ENCODE peak calls at places on chromosomes 13 and 19, in ten cellular contexts. J is left lung, C is astrocyte of the cerebellum, I is PC-3, B is epithelial cell of esophagus, X is psoas muscle, V is foreskin fibroblast, U is BJ, K is thoracic aorta, D is fibroblast of mammary gland. W is an unnamed sample.

GRCh38 chr13:44732503-44733098 is 156.5 kb upstream of the TSC22D1 start:
- DNase-seq in J (no peak), C (no peak), I (no peak), B (no peak), X (peak; percentile 56), V (no peak), U (no peak), K (no peak), D (no peak), W (peak; percentile 35)

GRCh38 chr19:51365211-51366049 is 758 bp downstream of the ETFB start:
- DNase-seq in J (no peak), C (no peak), I (peak; percentile 60), B (peak; percentile 39), X (peak; percentile 39), V (peak; percentile 73), U (no peak), K (no peak), D (peak; percentile 71), W (peak; percentile 65)

GRCh38 chr13:52846567-52847321 is 1.7 kb downstream of the PCDH8 start:
- DNase-seq in J (peak; percentile 83), C (no peak), I (no peak), B (peak; percentile 43), X (peak; percentile 50), V (peak; percentile 16), U (no peak), K (no peak), D (peak; percentile 28), W (peak; percentile 10)

GRCh38 chr19:35973487-35973886 is 21.5 kb upstream of the SDHAF1 start:
- DNase-seq in J (no peak), C (no peak), I (no peak), B (no peak), X (no peak), V (no peak), U (no peak), K (no peak), D (no peak), W (no peak)

GRCh38 chr13:106246237-106246636 is 289.2 kb downstream of the EFNB2 start:
- DNase-seq in J (no peak), C (no peak), I (no peak), B (no peak), X (no peak), V (no peak), U (no peak), K (no peak), D (no peak), W (no peak)

GRCh38 chr19:29665826-29666633 is 769 bp downstream of the PLEKHF1 start:
- DNase-seq in J (peak; percentile 70), C (no peak), I (peak; percentile 38), B (peak; percentile 36), X (peak; percentile 79), V (peak; percentile 81), U (no peak), K (no peak), D (peak; percentile 85), W (no peak)

GRCh38 chr13:99941911-99942310 is 29.7 kb downstream of the ZIC5 start:
- DNase-seq in J (no peak), C (no peak), I (no peak), B (no peak), X (no peak), V (no peak), U (no peak), K (no peak), D (no peak), W (no peak)

GRCh38 chr19:1807695-1808394 is 4.2 kb downstream of the ATP8B3 start:
- DNase-seq in J (peak; percentile 58), C (no peak), I (no peak), B (peak; percentile 44), X (no peak), V (no peak), U (no peak), K (no peak), D (no peak), W (peak; percentile 7)

GRCh38 chr13:20128459-20128927 is 32.4 kb downstream of the GJA3 start:
- DNase-seq in J (peak; percentile 82), C (no peak), I (peak; percentile 50), B (peak; percentile 18), X (no peak), V (no peak), U (no peak), K (no peak), D (no peak), W (no peak)

GRCh38 chr19:47766670-47767069 is 11.8 kb upstream of the SELENOW start:
- DNase-seq in J (no peak), C (no peak), I (no peak), B (no peak), X (no peak), V (no peak), U (no peak), K (no peak), D (no peak), W (no peak)

GRCh38 chr13:100542546-100543156 is 45.9 kb downstream of the GGACT start:
- DNase-seq in J (no peak), C (peak; percentile 45), I (peak; percentile 66), B (peak; percentile 76), X (no peak), V (peak; percentile 68), U (peak; percentile 9), K (no peak), D (peak; percentile 71), W (peak; percentile 88)

GRCh38 chr13:45895880-45896279 is 44.3 kb upstream of the SIAH3 start:
- DNase-seq in J (no peak), C (no peak), I (no peak), B (no peak), X (no peak), V (no peak), U (no peak), K (no peak), D (no peak), W (no peak)
- TF ChIP-seq CTCF in J (no peak), C (no peak), I (no peak), B (no peak), X (no peak), V (no peak), U (no peak), K (no peak), D (no peak), W (no peak)

GRCh38 chr19:40367577-40368434 is 19.3 kb downstream of the PLD3 start:
- DNase-seq in J (no peak), C (no peak), I (no peak), B (no peak), X (no peak), V (no peak), U (no peak), K (no peak), D (no peak), W (no peak)
- H3K4me3 ChIP-seq in J (no peak overlapping the region), C (no peak overlapping the region), I (no peak overlapping the region), B (no peak overlapping the region), X (no peak overlapping the region), V (no peak overlapping the region), U (no peak overlapping the region), K (no peak overlapping the region), D (no peak overlapping the region), W (no peak overlapping the region)

DNA sequence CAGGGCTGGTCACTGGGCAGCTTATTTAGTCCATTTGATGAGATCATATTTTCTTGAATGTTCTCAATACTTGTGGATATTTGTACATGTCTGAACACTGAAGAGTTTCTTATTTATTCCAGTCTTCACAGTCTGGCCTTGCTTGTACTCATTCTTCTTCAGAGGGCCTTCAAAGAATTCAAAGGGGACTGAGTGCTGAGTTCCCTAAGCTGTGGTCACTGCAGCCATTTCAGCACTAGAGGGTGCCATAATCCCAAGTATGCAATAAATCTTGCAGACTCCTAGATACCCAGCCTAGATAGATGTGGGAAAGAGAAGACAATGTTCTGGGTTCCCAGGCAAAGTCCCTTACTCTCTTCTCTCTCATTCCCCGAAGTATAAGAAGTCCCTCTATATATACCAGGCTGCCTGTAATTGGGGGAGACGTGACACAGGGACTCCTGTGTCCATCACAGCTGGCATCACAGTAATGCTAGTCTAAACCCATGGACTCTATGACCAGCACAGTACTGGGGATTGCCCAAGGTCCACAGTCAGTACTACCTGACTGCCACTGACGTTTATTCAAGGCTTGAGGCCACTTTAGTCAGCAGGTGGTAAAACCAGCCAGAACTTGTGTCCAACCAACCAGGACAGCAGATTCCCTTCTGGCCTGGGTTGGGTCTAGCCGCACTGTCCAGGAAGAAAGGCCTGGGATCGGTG is 8.9 kb upstream of the VN1R1 start:
- DNase-seq in J (no peak), C (no peak), I (peak; percentile 76), B (peak; percentile 40), X (no peak), V (peak; percentile 66), U (no peak), K (no peak), D (peak; percentile 32), W (peak; percentile 25)
- TF ChIP-seq CTCF in J (no peak), C (no peak), I (peak; percentile 90), B (peak; percentile 27), X (no peak), V (peak; percentile 28), U (peak; percentile 26), K (no peak), D (peak; percentile 38), W (peak; percentile 39)

DNA sequence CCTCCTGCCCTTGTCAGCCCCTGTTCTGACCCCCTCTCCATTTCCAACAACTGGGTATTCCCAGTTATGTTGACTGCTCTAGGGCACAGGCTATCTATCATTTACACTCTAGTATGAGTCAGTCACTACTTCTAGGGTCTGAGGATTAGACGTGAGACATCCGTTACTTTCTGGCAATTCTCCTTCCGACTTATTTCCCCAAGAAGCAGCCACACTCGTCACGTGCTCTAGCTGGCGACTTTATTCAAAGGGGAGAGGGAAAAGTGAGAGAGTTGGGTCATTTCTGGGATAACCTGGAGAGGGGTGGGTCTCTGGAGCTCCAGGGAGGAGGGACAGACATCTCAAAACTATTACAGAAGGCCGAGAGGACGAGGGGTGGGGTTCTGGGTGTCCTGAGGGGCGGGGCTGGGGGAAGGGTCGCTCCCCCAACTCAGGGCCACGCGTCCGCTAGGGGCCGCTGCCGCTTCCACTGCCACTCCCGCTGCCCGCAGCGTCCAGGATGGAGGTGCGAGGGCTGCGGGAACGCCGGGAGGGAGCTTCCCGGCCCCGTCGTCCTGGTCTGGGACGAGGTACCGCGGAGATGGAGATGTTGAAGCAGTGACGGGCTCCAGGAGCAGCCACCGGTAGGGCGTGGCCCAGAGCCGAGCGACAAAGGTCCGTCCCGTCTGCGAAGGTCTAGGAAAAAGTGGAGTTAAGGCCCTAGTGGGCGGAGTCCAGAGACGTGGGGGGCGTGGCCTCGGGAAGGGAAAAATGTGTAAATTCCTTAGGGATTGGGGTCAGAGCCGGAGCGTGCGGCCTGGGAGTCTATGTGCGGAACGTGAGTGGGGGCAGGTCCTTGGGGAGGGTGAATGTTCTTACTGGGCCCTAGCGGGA is 8.9 kb downstream of the RTBDN start:
- DNase-seq in J (no peak), C (no peak), I (peak; percentile 24), B (no peak), X (no peak), V (peak; percentile 48), U (no peak), K (no peak), D (no peak), W (no peak)
- H3K4me3 ChIP-seq in J (no peak overlapping the region), C (no peak overlapping the region), I (no peak overlapping the region), B (no peak overlapping the region), X (no peak overlapping the region), V (no peak overlapping the region), U (no peak overlapping the region), K (no peak overlapping the region), D (no peak overlapping the region), W (no peak overlapping the region)

GRCh38 chr13:21557995-21558394 is 46.0 kb downstream of the MICU2 start:
- DNase-seq in J (no peak), C (no peak), I (peak; percentile 51), B (peak; percentile 51), X (no peak), V (peak; percentile 6), U (no peak), K (no peak), D (peak; percentile 34), W (peak; percentile 60)
- TF ChIP-seq CTCF in J (peak; percentile 25), C (peak; percentile 36), I (peak; percentile 64), B (peak; percentile 58), X (no peak), V (peak; percentile 51), U (peak; percentile 56), K (no peak), D (peak; percentile 57), W (peak; percentile 69)

GRCh38 chr19:46621191-46622117 is 3.4 kb downstream of the PTGIR start:
- DNase-seq in J (peak; percentile 76), C (no peak), I (no peak), B (no peak), X (no peak), V (no peak), U (no peak), K (no peak), D (no peak), W (no peak)
- H3K4me3 ChIP-seq in J (no peak overlapping the region), C (no peak overlapping the region), I (no peak overlapping the region), B (no peak overlapping the region), X (peak overlapping the region; percentile 36), V (peak overlapping the region; percentile 56), U (peak overlapping the region; percentile 18), K (peak overlapping the region; percentile 75), D (no peak overlapping the region), W (no peak overlapping the region)

W was measured in choroid plexus epithelial cell.